ENCODE peak calls at places on chromosomes 6 and 20, in eight cellular contexts. G is A549, U is fibroblast of pulmonary artery, Q is fibroblast of the aortic adventitia, H is lower lobe of right lung, T is kidney epithelial cell, N is psoas muscle, S is astrocyte of the spinal cord. K is an unnamed sample.

GRCh38 chr20:40056186-40056585 is 632.9 kb downstream of the MAFB start:
- DNase-seq in G (no peak), U (no peak), Q (no peak), H (no peak), T (peak), N (no peak), S (no peak), K (peak)

GRCh38 chr6:83313880-83314279 is 117.0 kb downstream of the ME1 start:
- DNase-seq in G (no peak), U (no peak), Q (no peak), H (no peak), T (no peak), N (no peak), S (no peak), K (no peak)

GRCh38 chr20:64110411-64111068 is 3.2 kb upstream of the NPBWR2 start:
- DNase-seq in G (no peak), U (no peak), Q (no peak), H (peak), T (no peak), N (no peak), S (no peak), K (no peak)

GRCh38 chr6:160156842-160157241 is 35.2 kb downstream of the SLC22A1 start:
- DNase-seq in G (no peak), U (peak), Q (peak), H (no peak), T (no peak), N (no peak), S (no peak), K (no peak)

GRCh38 chr20:37042986-37043972 is 52.5 kb downstream of the RBL1 start:
- DNase-seq in G (no peak), U (no peak), Q (no peak), H (no peak), T (no peak), N (no peak), S (no peak), K (no peak)

GRCh38 chr20:48015136-48015925 is 230.1 kb upstream of the SULF2 start:
- DNase-seq in G (no peak), U (peak), Q (peak), H (no peak), T (no peak), N (no peak), S (peak), K (no peak)

GRCh38 chr6:7157752-7158616 is 50.2 kb downstream of the RREB1 start:
- DNase-seq in G (no peak), U (no peak), Q (peak), H (no peak), T (no peak), N (no peak), S (no peak), K (no peak)

GRCh38 chr6:44472250-44472945 is 84.9 kb downstream of the CDC5L start:
- DNase-seq in G (no peak), U (no peak), Q (no peak), H (no peak), T (no peak), N (no peak), S (no peak), K (no peak)

GRCh38 chr6:8065519-8065911 is 1.3 kb upstream of the BLOC1S5 start:
- DNase-seq in G (no peak), U (no peak), Q (no peak), H (no peak), T (no peak), N (no peak), S (no peak), K (no peak)

GRCh38 chr6:143337201-143337949 is 113.1 kb downstream of the ADAT2 start:
- DNase-seq in G (peak), U (peak), Q (no peak), H (peak), T (no peak), N (peak), S (no peak), K (no peak)
- TF ChIP-seq CTCF in G (peak), U (peak), Q (peak), H (peak), T (peak), N (peak), S (peak), K (peak)

DNA sequence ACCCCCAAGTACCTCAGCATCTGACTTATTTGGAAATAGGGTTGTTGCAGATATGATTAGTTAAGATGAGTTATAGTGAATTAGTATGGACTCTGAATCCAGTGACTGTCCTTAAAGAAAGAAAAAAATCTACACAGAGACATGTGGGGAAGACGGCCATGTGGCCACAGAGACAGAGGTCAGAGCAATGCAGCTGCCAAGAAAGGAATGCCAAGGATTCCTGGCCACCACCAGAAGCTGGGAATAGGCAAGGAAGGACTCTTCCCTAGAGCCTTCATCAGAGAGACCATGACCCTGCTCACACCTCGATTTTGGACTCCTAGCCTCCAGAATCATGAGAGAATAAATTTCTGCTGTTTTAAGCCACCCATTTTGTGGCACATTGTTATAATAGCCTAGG is 81.8 kb downstream of the FYN start:
- DNase-seq in G (no peak), U (peak), Q (no peak), H (no peak), T (no peak), N (no peak), S (no peak), K (no peak)
- H3K4me3 ChIP-seq in G (no peak), U (no peak), Q (no peak), H (no peak), T (no peak), N (no peak), S (no peak), K (no peak)

GRCh38 chr20:56348746-56349145 is 10.0 kb upstream of the FAM210B start:
- DNase-seq in G (no peak), U (no peak), Q (peak), H (no peak), T (no peak), N (no peak), S (no peak), K (no peak)
- TF ChIP-seq CTCF in G (no peak), U (no peak), Q (no peak), H (no peak), T (no peak), N (no peak), S (no peak), K (no peak)

GRCh38 chr6:16127471-16127870 is 1.4 kb upstream of the MYLIP start:
- DNase-seq in G (no peak), U (no peak), Q (no peak), H (no peak), T (no peak), N (no peak), S (no peak), K (no peak)

GRCh38 chr6:16130932-16131387 is 2.1 kb downstream of the MYLIP start:
- DNase-seq in G (peak), U (peak), Q (peak), H (no peak), T (peak), N (no peak), S (peak), K (peak)

GRCh38 chr6:16130437-16130891 is 1.6 kb downstream of the MYLIP start:
- DNase-seq in G (no peak), U (no peak), Q (no peak), H (no peak), T (no peak), N (no peak), S (peak), K (no peak)

GRCh38 chr6:16128759-16129622 is at the start of gene MYLIP:
- DNase-seq in G (peak), U (peak), Q (peak), H (peak), T (peak), N (peak), S (peak), K (no peak)

GRCh38 chr6:16129623-16130243 is 847 bp downstream of the MYLIP start:
- DNase-seq in G (no peak), U (peak), Q (peak), H (peak), T (no peak), N (peak), S (peak), K (no peak)
- H3K4me3 ChIP-seq in G (peak), U (peak), Q (peak), H (peak), T (peak), N (peak), S (peak), K (peak)

DNA sequence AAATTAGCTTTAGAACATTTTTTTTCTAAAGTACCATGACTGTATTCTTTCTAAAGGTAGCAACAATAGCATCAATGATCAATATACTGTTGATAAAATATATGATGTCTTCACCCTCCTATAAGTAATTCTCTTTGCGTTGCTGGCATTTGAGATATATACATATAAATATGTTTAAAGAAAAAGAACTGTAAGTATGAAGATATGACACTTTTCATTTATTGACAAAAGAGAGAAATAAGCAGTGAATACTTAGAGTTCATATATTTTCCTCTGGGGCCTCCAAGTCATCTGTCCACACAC is 49.4 kb upstream of the SCGN start:
- DNase-seq in G (no peak), U (no peak), Q (no peak), H (no peak), T (no peak), N (no peak), S (peak), K (no peak)
- TF ChIP-seq CTCF in G (no peak), U (no peak), Q (no peak), H (peak), T (no peak), N (no peak), S (no peak), K (no peak)

GRCh38 chr6:114739656-114740055 is 396.8 kb upstream of the HS3ST5 start:
- DNase-seq in G (no peak), U (no peak), Q (no peak), H (no peak), T (peak), N (no peak), S (no peak), K (no peak)
- H3K4me3 ChIP-seq in G (no peak), U (no peak), Q (no peak), H (no peak), T (no peak), N (no peak), S (no peak), K (no peak)

GRCh38 chr6:106883808-106884262 is 90.7 kb downstream of the CD24 start:
- DNase-seq in G (peak), U (no peak), Q (no peak), H (no peak), T (no peak), N (no peak), S (no peak), K (no peak)
- TF ChIP-seq CTCF in G (no peak), U (no peak), Q (no peak), H (no peak), T (peak), N (no peak), S (no peak), K (peak)

K was measured in epithelial cell of proximal tubule.